ENCODE peak calls at places on chromosomes 5 and 9, in seven cellular contexts. E, I, V, J, S, X and O are unnamed samples.

GRCh38 chr9:133251773-133252172 is 23.2 kb downstream of the ABO start:
- DNase-seq in E (no peak), I (no peak), V (no peak), J (no peak), S (no peak), X (no peak), O (no peak)

GRCh38 chr5:91145233-91145620 is 237.9 kb downstream of the ARRDC3 start:
- DNase-seq in E (no peak), I (no peak), V (no peak), J (no peak), S (no peak), X (no peak), O (no peak)

GRCh38 chr5:41908374-41909079 is 4.4 kb downstream of the RIMOC1 start:
- DNase-seq in E (no peak), I (no peak), V (no peak), J (peak), S (no peak), X (no peak), O (no peak)

GRCh38 chr5:4453650-4454049 is 686.5 kb upstream of the ADAMTS16 start:
- DNase-seq in E (no peak), I (no peak), V (no peak), J (no peak), S (no peak), X (no peak), O (no peak)

GRCh38 chr5:36301858-36302603 is at the start of gene RANBP3L:
- DNase-seq in E (peak), I (no peak), V (peak), J (peak), S (no peak), X (peak), O (no peak)

GRCh38 chr5:127766556-127767335 is 63.6 kb downstream of the CCDC192 start:
- DNase-seq in E (no peak), I (no peak), V (no peak), J (no peak), S (no peak), X (no peak), O (no peak)

GRCh38 chr9:124045076-124045829 is 33.7 kb downstream of the LHX2 start:
- DNase-seq in E (no peak), I (no peak), V (peak), J (peak), S (peak), X (peak), O (peak)

GRCh38 chr9:109118802-109119438 is 827 bp downstream of the TMEM245 start:
- DNase-seq in E (peak), I (no peak), V (no peak), J (peak), S (no peak), X (no peak), O (peak)

GRCh38 chr9:19782005-19782404 is 6.8 kb downstream of the SLC24A2 start:
- DNase-seq in E (no peak), I (no peak), V (no peak), J (peak), S (no peak), X (no peak), O (no peak)

GRCh38 chr5:14574124-14574523 is 7.5 kb upstream of the OTULINL start:
- DNase-seq in E (no peak), I (no peak), V (no peak), J (peak), S (no peak), X (no peak), O (no peak)

GRCh38 chr9:106228861-106229260 is 534.5 kb downstream of the TMEM38B start:
- DNase-seq in E (no peak), I (no peak), V (no peak), J (no peak), S (no peak), X (no peak), O (no peak)

GRCh38 chr9:93084471-93084881 is 11.5 kb upstream of the CARD19 start:
- DNase-seq in E (no peak), I (peak), V (no peak), J (no peak), S (no peak), X (peak), O (peak)

GRCh38 chr9:133119039-133119438 is 2.0 kb downstream of the RALGDS start:
- DNase-seq in E (no peak), I (no peak), V (no peak), J (no peak), S (no peak), X (no peak), O (no peak)

GRCh38 chr5:103243665-103244064 is 14.9 kb upstream of the MACIR start:
- DNase-seq in E (no peak), I (no peak), V (no peak), J (no peak), S (no peak), X (no peak), O (no peak)

GRCh38 chr5:149902177-149902576 is 42.4 kb downstream of the PDE6A start:
- DNase-seq in E (peak), I (no peak), V (no peak), J (peak), S (no peak), X (no peak), O (no peak)